ENCODE peak calls at places on chromosomes 13 and 19, in five cellular contexts. S is IMR-90, D is uterus, V is prostate gland, X is thoracic aorta. U is an unnamed sample.

GRCh38 chr13:65959305-65959704 is 1270.8 kb downstream of the PCDH9 start:
- DNase-seq in S (peak), D (no peak), V (no peak), X (no peak), U (no peak)

GRCh38 chr13:104847863-104848262 is 1687.6 kb downstream of the EFNB2 start:
- DNase-seq in S (no peak), D (no peak), V (no peak), X (no peak), U (no peak)

GRCh38 chr13:109971006-109971744 is 184.8 kb upstream of the IRS2 start:
- DNase-seq in S (no peak), D (no peak), V (no peak), X (no peak), U (no peak)

GRCh38 chr13:80359459-80360297 is 18.8 kb upstream of the SPRY2 start:
- DNase-seq in S (no peak), D (no peak), V (no peak), X (no peak), U (no peak)

GRCh38 chr19:18710986-18711751 is 27.7 kb downstream of the CRTC1 start:
- DNase-seq in S (peak), D (peak), V (no peak), X (peak), U (no peak)

GRCh38 chr19:5131866-5132561 is 163.1 kb downstream of the KDM4B start:
- DNase-seq in S (no peak), D (no peak), V (peak), X (no peak), U (no peak)

GRCh38 chr19:44846455-44847143 is 502 bp downstream of the NECTIN2 start:
- DNase-seq in S (no peak), D (peak), V (peak), X (no peak), U (no peak)

GRCh38 chr13:44347905-44348304 is 25.7 kb upstream of the SERP2 start:
- DNase-seq in S (peak), D (no peak), V (no peak), X (no peak), U (no peak)

GRCh38 chr13:51494151-51494550 is 41.3 kb upstream of the INTS6 start:
- DNase-seq in S (peak), D (no peak), V (no peak), X (no peak), U (no peak)

GRCh38 chr13:74136089-74136658 is 2.0 kb upstream of the KLF12 start:
- DNase-seq in S (peak), D (peak), V (peak), X (no peak), U (peak)

DNA sequence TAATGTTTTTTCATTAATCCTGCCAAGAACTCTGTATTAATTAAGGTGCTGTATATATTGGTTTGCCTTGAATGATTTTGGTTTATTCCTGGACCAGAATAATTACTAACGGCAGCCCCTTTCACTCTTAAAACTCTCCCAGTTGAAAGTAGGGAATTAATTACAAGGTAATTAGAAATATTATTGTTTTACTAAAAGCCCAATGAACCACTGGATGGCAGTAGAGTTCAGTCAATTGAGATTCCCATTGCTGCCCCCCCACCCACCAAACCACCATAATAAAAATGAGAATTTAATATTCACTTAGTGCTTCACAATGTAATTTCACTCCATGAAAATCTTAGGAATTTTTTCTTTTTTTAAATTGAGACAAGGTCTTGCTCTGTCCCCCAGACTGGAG is 13.7 kb downstream of the WBP4 start:
- DNase-seq in S (peak), D (no peak), V (peak), X (no peak), U (no peak)
- TF ChIP-seq CTCF in S (peak), D (peak), V (peak), X (peak), U (peak)

GRCh38 chr19:3860499-3860898 is 8.3 kb downstream of the ZFR2 start:
- DNase-seq in S (no peak), D (no peak), V (no peak), X (no peak), U (no peak)

GRCh38 chr19:3862826-3863500 is 5.9 kb downstream of the ZFR2 start:
- DNase-seq in S (no peak), D (no peak), V (no peak), X (no peak), U (no peak)

GRCh38 chr19:3866798-3867638 is 1.8 kb downstream of the ZFR2 start:
- DNase-seq in S (no peak), D (no peak), V (no peak), X (no peak), U (no peak)

GRCh38 chr19:3867971-3868769 is 668 bp downstream of the ZFR2 start:
- DNase-seq in S (no peak), D (no peak), V (no peak), X (no peak), U (no peak)

GRCh38 chr19:3863648-3864047 is 5.2 kb downstream of the ZFR2 start:
- DNase-seq in S (no peak), D (no peak), V (no peak), X (no peak), U (no peak)
- H3K27ac ChIP-seq in S (no peak), D (no peak), V (no peak), X (no peak), U (no peak)

GRCh38 chr19:55382013-55382412 is 2.1 kb downstream of the TMEM238 start:
- DNase-seq in S (no peak), D (no peak), V (no peak), X (no peak), U (no peak)

GRCh38 chr19:55382522-55383054 is 1.5 kb downstream of the TMEM238 start:
- DNase-seq in S (no peak), D (no peak), V (no peak), X (no peak), U (no peak)

GRCh38 chr19:55384576-55385235 is 614 bp upstream of the TMEM238 start:
- DNase-seq in S (no peak), D (peak), V (no peak), X (no peak), U (no peak)

GRCh38 chr19:55383789-55384575 is at the start of gene TMEM238:
- DNase-seq in S (peak), D (peak), V (peak), X (no peak), U (peak)

DNA sequence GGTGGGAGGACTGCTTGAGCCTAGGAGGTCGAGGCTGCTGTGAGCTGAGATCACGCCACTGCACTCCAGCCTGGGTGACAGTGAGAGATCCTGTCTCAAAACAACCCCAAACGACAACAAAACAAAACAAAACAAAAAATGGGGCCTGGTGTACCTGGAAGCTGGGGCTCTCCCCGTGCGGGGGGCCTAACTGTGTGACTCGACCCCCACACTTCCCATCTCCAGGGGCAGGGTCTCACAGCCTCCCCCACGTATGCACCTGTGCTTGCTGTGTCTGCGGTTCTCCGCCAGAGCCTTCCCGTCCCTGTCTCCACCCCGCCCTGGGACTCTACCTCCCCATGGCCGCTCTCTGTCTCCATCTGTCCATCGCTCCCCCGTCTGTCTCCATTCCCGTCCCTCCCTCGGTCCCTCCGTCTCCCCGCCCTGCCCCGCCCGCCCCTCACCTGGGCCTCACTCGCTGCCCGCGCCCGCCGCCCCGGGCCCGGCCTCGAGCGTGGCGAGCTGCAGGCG is 758 bp downstream of the TMEM238 start:
- DNase-seq in S (no peak), D (no peak), V (no peak), X (no peak), U (no peak)
- H3K4me3 ChIP-seq in S (peak), D (peak), V (peak), X (peak), U (peak)

GRCh38 chr19:6803036-6803404 is 30.5 kb downstream of the VAV1 start:
- DNase-seq in S (no peak), D (no peak), V (no peak), X (no peak), U (no peak)

GRCh38 chr19:6801397-6802086 is 29.0 kb downstream of the VAV1 start:
- DNase-seq in S (no peak), D (peak), V (peak), X (no peak), U (peak)

GRCh38 chr19:6806488-6806887 is 34.0 kb downstream of the VAV1 start:
- DNase-seq in S (no peak), D (no peak), V (no peak), X (no peak), U (no peak)

GRCh38 chr19:6800991-6801396 is 28.5 kb downstream of the VAV1 start:
- DNase-seq in S (peak), D (no peak), V (no peak), X (no peak), U (no peak)

GRCh38 chr19:6802336-6803035 is 30.0 kb downstream of the VAV1 start:
- DNase-seq in S (no peak), D (no peak), V (no peak), X (no peak), U (peak)
- TF ChIP-seq CTCF in S (no peak), D (no peak), V (no peak), X (no peak), U (no peak)

GRCh38 chr19:10546817-10547216 is 3.1 kb downstream of the ATG4D start:
- DNase-seq in S (no peak), D (no peak), V (no peak), X (no peak), U (no peak)
- H3K27ac ChIP-seq in S (no peak), D (no peak), V (no peak), X (no peak), U (no peak)

GRCh38 chr19:6533000-6533328 is 2.1 kb downstream of the TNFSF9 start:
- DNase-seq in S (no peak), D (no peak), V (no peak), X (no peak), U (no peak)
- H3K4me3 ChIP-seq in S (no peak), D (no peak), V (no peak), X (no peak), U (no peak)